ENCODE peak calls at places on chromosomes 5 and 9, in eight cellular contexts. One of them, this sample, is unnamed.

GRCh38 chr9:107276966-107277710 is 5.9 kb upstream of the RAD23B start:
- DNase-seq in A549: no peak
- DNase-seq in uterus: no peak
- DNase-seq in stomach: no peak
- DNase-seq in lower leg skin: no peak
- DNase-seq in heart left ventricle: no peak
- DNase-seq in transverse colon: no peak
- DNase-seq in IMR-90: peak; percentile 66
- DNase-seq in this sample: no peak

GRCh38 chr5:136750507-136750906 is 385.2 kb upstream of the TRPC7 start:
- DNase-seq in heart left ventricle: no peak
- DNase-seq in lower leg skin: no peak
- DNase-seq in stomach: no peak
- DNase-seq in transverse colon: no peak
- DNase-seq in uterus: no peak
- DNase-seq in IMR-90: no peak
- DNase-seq in A549: no peak
- DNase-seq in this sample: no peak

GRCh38 chr5:39024005-39024404 is 50.2 kb downstream of the RICTOR start:
- DNase-seq in heart left ventricle: no peak
- DNase-seq in IMR-90: no peak
- DNase-seq in uterus: no peak
- DNase-seq in lower leg skin: no peak
- DNase-seq in stomach: no peak
- DNase-seq in transverse colon: no peak
- DNase-seq in A549: no peak
- DNase-seq in this sample: no peak

GRCh38 chr9:122144836-122145235 is 14.7 kb downstream of the NDUFA8 start:
- DNase-seq in transverse colon: no peak
- DNase-seq in stomach: no peak
- DNase-seq in uterus: no peak
- DNase-seq in lower leg skin: no peak
- DNase-seq in IMR-90: no peak
- DNase-seq in heart left ventricle: no peak
- DNase-seq in A549: no peak
- DNase-seq in this sample: no peak

GRCh38 chr5:160237571-160238093 is 8.3 kb downstream of the FABP6 start:
- DNase-seq in uterus: no peak
- DNase-seq in stomach: no peak
- DNase-seq in A549: no peak
- DNase-seq in transverse colon: no peak
- DNase-seq in heart left ventricle: no peak
- DNase-seq in IMR-90: no peak
- DNase-seq in lower leg skin: no peak
- DNase-seq in this sample: no peak

GRCh38 chr9:89526667-89527066 is 28.8 kb upstream of the SEMA4D start:
- DNase-seq in A549: no peak
- DNase-seq in IMR-90: no peak
- DNase-seq in stomach: no peak
- DNase-seq in heart left ventricle: no peak
- DNase-seq in lower leg skin: no peak
- DNase-seq in transverse colon: no peak
- DNase-seq in uterus: no peak
- DNase-seq in this sample: no peak

GRCh38 chr9:16180546-16180945 is 627.7 kb downstream of the CCDC171 start:
- DNase-seq in transverse colon: no peak
- DNase-seq in lower leg skin: no peak
- DNase-seq in IMR-90: peak; percentile 51
- DNase-seq in A549: no peak
- DNase-seq in stomach: no peak
- DNase-seq in heart left ventricle: no peak
- DNase-seq in uterus: no peak
- DNase-seq in this sample: no peak

GRCh38 chr5:57834829-57835554 is 352.4 kb upstream of the ACTBL2 start:
- DNase-seq in lower leg skin: no peak
- DNase-seq in heart left ventricle: no peak
- DNase-seq in A549: no peak
- DNase-seq in IMR-90: peak; percentile 59
- DNase-seq in stomach: no peak
- DNase-seq in uterus: no peak
- DNase-seq in transverse colon: no peak
- DNase-seq in this sample: no peak

GRCh38 chr9:134100040-134100439 is 32.2 kb upstream of the BRD3 start:
- DNase-seq in heart left ventricle: no peak
- DNase-seq in stomach: no peak
- DNase-seq in A549: no peak
- DNase-seq in uterus: no peak
- DNase-seq in transverse colon: no peak
- DNase-seq in IMR-90: no peak
- DNase-seq in lower leg skin: peak; percentile 54
- DNase-seq in this sample: no peak

GRCh38 chr9:134230092-134230941 is 66.0 kb upstream of the RNU6ATAC start:
- DNase-seq in IMR-90: no peak
- DNase-seq in lower leg skin: no peak
- DNase-seq in heart left ventricle: no peak
- DNase-seq in uterus: no peak
- DNase-seq in transverse colon: no peak
- DNase-seq in stomach: no peak
- DNase-seq in A549: no peak
- DNase-seq in this sample: no peak

GRCh38 chr9:13688990-13689600 is 409.6 kb upstream of the MPDZ start:
- DNase-seq in uterus: no peak
- DNase-seq in lower leg skin: no peak
- DNase-seq in A549: no peak
- DNase-seq in IMR-90: no peak
- DNase-seq in heart left ventricle: no peak
- DNase-seq in stomach: no peak
- DNase-seq in transverse colon: no peak
- DNase-seq in this sample: no peak

GRCh38 chr5:93092349-93093105 is 488.5 kb downstream of the NR2F1-AS1 start:
- DNase-seq in heart left ventricle: no peak
- DNase-seq in lower leg skin: no peak
- DNase-seq in transverse colon: no peak
- DNase-seq in IMR-90: peak; percentile 47
- DNase-seq in A549: no peak
- DNase-seq in uterus: no peak
- DNase-seq in stomach: no peak
- DNase-seq in this sample: no peak

GRCh38 chr5:139659673-139660072 is 11.5 kb downstream of the CXXC5 start:
- DNase-seq in IMR-90: no peak
- DNase-seq in stomach: no peak
- DNase-seq in heart left ventricle: no peak
- DNase-seq in lower leg skin: no peak
- DNase-seq in transverse colon: no peak
- DNase-seq in A549: no peak
- DNase-seq in uterus: no peak
- DNase-seq in this sample: no peak

GRCh38 chr5:139658928-139659667 is 10.9 kb downstream of the CXXC5 start:
- DNase-seq in transverse colon: no peak
- DNase-seq in lower leg skin: no peak
- DNase-seq in A549: no peak
- DNase-seq in IMR-90: peak; percentile 77
- DNase-seq in heart left ventricle: peak; percentile 77
- DNase-seq in stomach: peak; percentile 57
- DNase-seq in uterus: peak; percentile 63
- DNase-seq in this sample: peak; percentile 70

GRCh38 chr5:139655727-139656271 is 7.7 kb downstream of the CXXC5 start:
- DNase-seq in IMR-90: peak; percentile 69
- DNase-seq in lower leg skin: no peak
- DNase-seq in stomach: peak; percentile 85
- DNase-seq in heart left ventricle: peak; percentile 83
- DNase-seq in A549: no peak
- DNase-seq in uterus: no peak
- DNase-seq in transverse colon: no peak
- DNase-seq in this sample: peak; percentile 68

GRCh38 chr5:139658501-139658927 is 10.4 kb downstream of the CXXC5 start:
- DNase-seq in IMR-90: peak; percentile 51
- DNase-seq in A549: no peak
- DNase-seq in uterus: no peak
- DNase-seq in stomach: no peak
- DNase-seq in lower leg skin: no peak
- DNase-seq in transverse colon: no peak
- DNase-seq in heart left ventricle: no peak
- DNase-seq in this sample: peak; percentile 87

GRCh38 chr5:139657363-139658321 is 9.5 kb downstream of the CXXC5 start:
- DNase-seq in uterus: no peak
- DNase-seq in A549: no peak
- DNase-seq in IMR-90: no peak
- DNase-seq in stomach: no peak
- DNase-seq in heart left ventricle: peak; percentile 54
- DNase-seq in lower leg skin: no peak
- DNase-seq in transverse colon: no peak
- DNase-seq in this sample: no peak
- TF ChIP-seq POLR2A in uterus: no peak
- TF ChIP-seq POLR2A in A549: no peak
- TF ChIP-seq POLR2A in IMR-90: no peak
- TF ChIP-seq POLR2A in stomach: no peak
- TF ChIP-seq POLR2A in heart left ventricle: no peak
- TF ChIP-seq POLR2A in lower leg skin: no peak
- TF ChIP-seq POLR2A in transverse colon: no peak
- TF ChIP-seq POLR2A in this sample: no peak

GRCh38 chr5:111775224-111775623 is 18.2 kb upstream of the NREP start:
- DNase-seq in stomach: no peak
- DNase-seq in uterus: no peak
- DNase-seq in heart left ventricle: no peak
- DNase-seq in IMR-90: peak; percentile 64
- DNase-seq in lower leg skin: no peak
- DNase-seq in A549: no peak
- DNase-seq in transverse colon: no peak
- DNase-seq in this sample: peak; percentile 44
- H3K4me3 ChIP-seq in stomach: no peak overlapping the region
- H3K4me3 ChIP-seq in uterus: no peak overlapping the region
- H3K4me3 ChIP-seq in heart left ventricle: no peak overlapping the region
- H3K4me3 ChIP-seq in IMR-90: no peak overlapping the region
- H3K4me3 ChIP-seq in lower leg skin: no peak overlapping the region
- H3K4me3 ChIP-seq in A549: no peak overlapping the region
- H3K4me3 ChIP-seq in transverse colon: no peak overlapping the region
- H3K4me3 ChIP-seq in this sample: no peak overlapping the region

DNA sequence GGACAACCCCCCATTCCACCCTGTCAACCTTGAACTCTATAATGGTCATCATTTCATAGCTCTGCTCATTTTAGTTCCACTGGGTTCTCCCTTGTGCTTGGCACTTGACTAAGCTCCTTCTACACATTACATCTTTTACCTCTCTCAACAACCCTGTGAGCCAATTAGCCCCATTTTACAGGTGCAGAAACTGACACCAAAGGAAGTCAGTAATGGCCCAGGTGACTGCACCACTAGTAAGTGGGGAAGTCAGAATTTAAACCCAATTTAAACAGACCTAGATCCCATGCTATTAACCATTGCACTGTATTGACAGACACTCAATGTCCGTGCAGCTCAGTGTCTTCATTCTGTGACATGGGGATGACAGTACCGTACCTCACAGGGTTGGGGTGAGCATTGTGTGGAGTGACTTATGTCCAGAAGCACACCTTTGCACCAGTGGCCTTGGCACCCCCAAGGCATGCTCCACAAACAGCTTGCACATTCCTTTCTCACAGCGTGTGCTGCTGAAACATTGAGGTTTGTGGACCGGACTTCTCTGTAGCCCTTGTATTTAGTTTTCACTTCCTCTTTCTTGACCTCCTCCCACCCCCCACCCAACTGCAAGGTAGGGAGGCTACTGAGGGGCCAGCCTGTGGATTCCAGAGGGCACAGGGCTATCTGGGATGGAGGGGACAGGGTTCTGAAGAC is 23.1 kb downstream of the IRF1 start:
- DNase-seq in stomach: no peak
- DNase-seq in IMR-90: no peak
- DNase-seq in A549: no peak
- DNase-seq in transverse colon: peak; percentile 39
- DNase-seq in lower leg skin: no peak
- DNase-seq in heart left ventricle: no peak
- DNase-seq in uterus: no peak
- DNase-seq in this sample: no peak
- TF ChIP-seq POLR2A in stomach: no peak
- TF ChIP-seq POLR2A in IMR-90: no peak
- TF ChIP-seq POLR2A in A549: no peak
- TF ChIP-seq POLR2A in transverse colon: no peak
- TF ChIP-seq POLR2A in lower leg skin: no peak
- TF ChIP-seq POLR2A in heart left ventricle: no peak
- TF ChIP-seq POLR2A in uterus: no peak
- TF ChIP-seq POLR2A in this sample: no peak

GRCh38 chr5:173328896-173329369 is 719 bp upstream of the STC2 start:
- DNase-seq in uterus: no peak
- DNase-seq in heart left ventricle: no peak
- DNase-seq in transverse colon: no peak
- DNase-seq in stomach: no peak
- DNase-seq in IMR-90: peak; percentile 80
- DNase-seq in lower leg skin: peak; percentile 79
- DNase-seq in A549: peak; percentile 47
- DNase-seq in this sample: peak; percentile 62
- H3K4me3 ChIP-seq in uterus: peak overlapping the region; percentile 22
- H3K4me3 ChIP-seq in heart left ventricle: peak overlapping the region; percentile 61
- H3K4me3 ChIP-seq in transverse colon: peak overlapping the region; percentile 19
- H3K4me3 ChIP-seq in stomach: peak overlapping the region; percentile 43
- H3K4me3 ChIP-seq in IMR-90: peak overlapping the region; percentile 89
- H3K4me3 ChIP-seq in lower leg skin: no peak overlapping the region
- H3K4me3 ChIP-seq in A549: peak overlapping the region; percentile 87
- H3K4me3 ChIP-seq in this sample: peak overlapping the region; percentile 34

GRCh38 chr9:129863059-129863690 is 27.9 kb downstream of the USP20 start:
- DNase-seq in uterus: no peak
- DNase-seq in stomach: peak; percentile 34
- DNase-seq in lower leg skin: no peak
- DNase-seq in heart left ventricle: no peak
- DNase-seq in IMR-90: peak; percentile 81
- DNase-seq in transverse colon: peak; percentile 53
- DNase-seq in A549: no peak
- DNase-seq in this sample: no peak
- TF ChIP-seq POLR2A in uterus: no peak
- TF ChIP-seq POLR2A in stomach: no peak
- TF ChIP-seq POLR2A in lower leg skin: no peak
- TF ChIP-seq POLR2A in heart left ventricle: no peak
- TF ChIP-seq POLR2A in IMR-90: no peak
- TF ChIP-seq POLR2A in transverse colon: no peak
- TF ChIP-seq POLR2A in A549: no peak
- TF ChIP-seq POLR2A in this sample: no peak

This sample was measured in upper lobe of left lung.